ENCODE peak calls at places on chromosomes 11 and 22, in eight cellular contexts. M is fibroblast of mammary gland, V is NCI-H1092 treated with DMSO at 0.1 percent for 48 hours, A is KBM-7, B is prostate gland, Q is endothelial cell of umbilical vein, X is iPS DF 19.7, J is T-cell. K is an unnamed sample.

GRCh38 chr11:131274233-131274632 is 96.2 kb upstream of the NTM start:
- DNase-seq in M (no peak), V (no peak), A (no peak), B (no peak), Q (no peak), X (no peak), J (no peak), K (no peak)

GRCh38 chr11:115886111-115886733 is 382.0 kb upstream of the CADM1 start:
- DNase-seq in M (no peak), V (peak; percentile 70), A (no peak), B (no peak), Q (no peak), X (no peak), J (no peak), K (no peak)

GRCh38 chr22:49969751-49970527 is 9.4 kb downstream of the PIM3 start:
- DNase-seq in M (no peak), V (no peak), A (no peak), B (no peak), Q (no peak), X (no peak), J (no peak), K (peak; percentile 35)

GRCh38 chr11:23755769-23756168 is 741.1 kb upstream of the LUZP2 start:
- DNase-seq in M (peak; percentile 35), V (no peak), A (no peak), B (no peak), Q (no peak), X (no peak), J (no peak), K (no peak)

GRCh38 chr22:36725366-36726006 is 21.9 kb upstream of the CACNG2 start:
- DNase-seq in M (no peak), V (no peak), A (no peak), B (no peak), Q (no peak), X (no peak), J (no peak), K (no peak)

GRCh38 chr11:125591659-125592304 is 870 bp upstream of the STT3A start:
- DNase-seq in M (peak; percentile 41), V (no peak), A (no peak), B (peak; percentile 22), Q (peak; percentile 70), X (no peak), J (peak; percentile 18), K (peak; percentile 45)

GRCh38 chr11:10725114-10725906 is 25.7 kb upstream of the CTR9 start:
- DNase-seq in M (peak; percentile 92), V (no peak), A (peak; percentile 94), B (no peak), Q (no peak), X (no peak), J (no peak), K (no peak)

GRCh38 chr11:117189191-117189940 is 9.8 kb upstream of the TAGLN start:
- DNase-seq in M (no peak), V (no peak), A (no peak), B (no peak), Q (no peak), X (no peak), J (no peak), K (no peak)

GRCh38 chr22:39913886-39914285 is 13.0 kb downstream of the GRAP2 start:
- DNase-seq in M (no peak), V (no peak), A (no peak), B (no peak), Q (no peak), X (no peak), J (no peak), K (no peak)

GRCh38 chr22:22068657-22069056 is 86.1 kb upstream of the TOP3B start:
- DNase-seq in M (no peak), V (no peak), A (no peak), B (no peak), Q (no peak), X (no peak), J (no peak), K (no peak)

GRCh38 chr11:76510060-76511047 is 65.5 kb downstream of the EMSY start:
- DNase-seq in M (no peak), V (no peak), A (no peak), B (no peak), Q (no peak), X (peak; percentile 59), J (no peak), K (no peak)

GRCh38 chr22:17258015-17258827 is 39.0 kb upstream of the ADA2 start:
- DNase-seq in M (no peak), V (peak; percentile 95), A (peak; percentile 83), B (peak; percentile 74), Q (no peak), X (no peak), J (peak; percentile 32), K (peak; percentile 26)

GRCh38 chr11:83330303-83330702 is 44.1 kb upstream of the CCDC90B start:
- DNase-seq in M (no peak), V (no peak), A (no peak), B (no peak), Q (no peak), X (no peak), J (no peak), K (no peak)

GRCh38 chr11:70411713-70412452 is 13.6 kb downstream of the CTTN start:
- DNase-seq in M (no peak), V (no peak), A (no peak), B (no peak), Q (no peak), X (no peak), J (no peak), K (no peak)

GRCh38 chr22:50010676-50011446 is 1.7 kb downstream of the IL17REL start:
- DNase-seq in M (no peak), V (no peak), A (no peak), B (no peak), Q (no peak), X (no peak), J (peak; percentile 57), K (no peak)

GRCh38 chr11:36056160-36056751 is 112.4 kb downstream of the LDLRAD3 start:
- DNase-seq in M (peak; percentile 72), V (no peak), A (peak; percentile 32), B (no peak), Q (peak; percentile 58), X (no peak), J (no peak), K (no peak)

GRCh38 chr11:12784987-12785386 is 110.8 kb downstream of the TEAD1 start:
- DNase-seq in M (no peak), V (no peak), A (no peak), B (no peak), Q (no peak), X (no peak), J (no peak), K (no peak)

GRCh38 chr22:39309881-39310714 is 9.3 kb downstream of the RPL3 start:
- DNase-seq in M (peak; percentile 71), V (no peak), A (no peak), B (no peak), Q (no peak), X (no peak), J (no peak), K (no peak)

GRCh38 chr22:32617271-32617670 is 142.7 kb downstream of the FBXO7 start:
- DNase-seq in M (peak; percentile 60), V (no peak), A (no peak), B (peak; percentile 17), Q (no peak), X (no peak), J (no peak), K (no peak)

GRCh38 chr11:114738954-114739353 is 60.6 kb downstream of the NXPE2 start:
- DNase-seq in M (peak; percentile 48), V (peak; percentile 66), A (peak; percentile 49), B (peak; percentile 31), Q (peak; percentile 50), X (no peak), J (peak; percentile 12), K (peak; percentile 73)

GRCh38 chr11:120622189-120622912 is 110.8 kb downstream of the GRIK4 start:
- DNase-seq in M (peak; percentile 14), V (no peak), A (peak; percentile 4), B (no peak), Q (no peak), X (no peak), J (no peak), K (no peak)

GRCh38 chr22:48574776-48575566 is 1252.7 kb downstream of the BRD1 start:
- DNase-seq in M (no peak), V (peak; percentile 13), A (peak; percentile 59), B (peak; percentile 40), Q (no peak), X (no peak), J (no peak), K (no peak)

GRCh38 chr11:12154871-12155668 is 44.7 kb downstream of the MICAL2 start:
- DNase-seq in M (no peak), V (no peak), A (no peak), B (no peak), Q (no peak), X (no peak), J (no peak), K (no peak)

GRCh38 chr22:37177221-37177620 is 10.8 kb downstream of the C1QTNF6 start:
- DNase-seq in M (no peak), V (no peak), A (no peak), B (no peak), Q (no peak), X (no peak), J (no peak), K (no peak)

GRCh38 chr11:131897976-131898375 is 527.6 kb downstream of the NTM start:
- DNase-seq in M (peak; percentile 19), V (no peak), A (no peak), B (no peak), Q (no peak), X (no peak), J (no peak), K (no peak)